ENCODE peak calls at places on chromosome 3, in nine cellular contexts. X is T-cell; M is stromal cell of bone marrow; R is OCI-M1; D is hepatic stellate cell; L is hepatocyte; I is H54; W is colonic mucosa; B is stimulated activated CD4-positive, alpha-beta T cell treated with anti-CD3 and anti-CD28 coated beads, Interleukin-12 subunit alpha, Interleukin-12 subunit beta, amount 100 ng/mL, for 24 hours. V is an unnamed sample.

GRCh38 chr3:123036352-123037014 is 8.9 kb upstream of the SEMA5B start:
- DNase-seq in D (no peak), W (no peak), L (peak; percentile 20), R (no peak), X (no peak), M (peak; percentile 76), B (no peak), I (no peak), V (no peak)

GRCh38 chr3:104612218-104612617 is 754.5 kb upstream of the ALCAM start:
- DNase-seq in D (no peak), X (no peak), R (no peak), M (no peak), B (no peak), W (peak; percentile 55), L (no peak), I (no peak), V (no peak)

GRCh38 chr3:14521611-14522010 is 18.5 kb downstream of the GRIP2 start:
- DNase-seq in L (no peak), D (no peak), I (no peak), W (no peak), B (no peak), R (no peak), X (no peak), M (no peak), V (no peak)

GRCh38 chr3:10968390-10968789 is 24.2 kb upstream of the SLC6A1 start:
- DNase-seq in I (no peak), D (no peak), M (no peak), B (no peak), L (no peak), W (no peak), R (no peak), X (no peak), V (peak; percentile 63)

GRCh38 chr3:94137377-94137776 is 74.5 kb downstream of the NSUN3 start:
- DNase-seq in I (no peak), R (no peak), M (no peak), W (no peak), X (no peak), D (peak; percentile 5), B (no peak), L (no peak), V (no peak)

GRCh38 chr3:58188173-58188564 is 22.6 kb downstream of the DNASE1L3 start:
- DNase-seq in W (no peak), D (no peak), R (no peak), I (no peak), L (no peak), X (no peak), M (no peak), B (no peak), V (peak; percentile 95)

GRCh38 chr3:11438636-11439035 is 166.4 kb downstream of the ATG7 start:
- DNase-seq in M (peak; percentile 39), B (no peak), R (no peak), I (no peak), D (peak; percentile 38), W (no peak), L (no peak), X (no peak), V (no peak)

GRCh38 chr3:143859465-143860203 is 11.4 kb upstream of the SLC9A9 start:
- DNase-seq in I (no peak), L (no peak), R (peak; percentile 68), D (no peak), M (no peak), X (no peak), B (no peak), W (no peak), V (no peak)

GRCh38 chr3:156908398-156908797 is 82.2 kb downstream of the LEKR1 start:
- DNase-seq in R (no peak), D (no peak), I (no peak), X (no peak), M (no peak), W (no peak), L (no peak), B (no peak), V (no peak)

GRCh38 chr3:62708642-62709041 is 166.6 kb downstream of the CADPS start:
- DNase-seq in I (no peak), X (no peak), R (no peak), W (no peak), B (no peak), M (no peak), L (no peak), D (no peak), V (no peak)

GRCh38 chr3:194780706-194781105 is 95.0 kb downstream of the FAM43A start:
- DNase-seq in I (no peak), W (no peak), X (no peak), L (no peak), D (no peak), B (no peak), R (no peak), M (no peak), V (no peak)

GRCh38 chr3:40713795-40714194 is 189.0 kb downstream of the ZNF621 start:
- DNase-seq in D (no peak), X (no peak), I (no peak), R (no peak), L (no peak), M (no peak), B (no peak), W (no peak), V (no peak)

GRCh38 chr3:31423522-31423921 is 109.2 kb upstream of the STT3B start:
- DNase-seq in L (peak; percentile 55), W (no peak), D (no peak), I (no peak), B (no peak), R (peak; percentile 22), M (peak; percentile 27), X (no peak), V (peak; percentile 36)

GRCh38 chr3:179330438-179330837 is 7.6 kb downstream of the ZNF639 start:
- DNase-seq in X (no peak), I (no peak), D (no peak), B (no peak), L (no peak), M (no peak), R (no peak), W (no peak), V (no peak)

GRCh38 chr3:169847896-169848295 is 21.8 kb downstream of the LRRC31 start:
- DNase-seq in D (no peak), L (no peak), R (no peak), I (no peak), M (no peak), W (peak; percentile 70), B (no peak), X (no peak), V (no peak)

GRCh38 chr3:89867286-89867685 is 759.9 kb downstream of the EPHA3 start:
- DNase-seq in W (no peak), B (no peak), D (no peak), M (peak; percentile 18), I (no peak), X (no peak), R (no peak), L (no peak), V (no peak)

GRCh38 chr3:127496256-127496655 is 94.3 kb downstream of the TPRA1 start:
- DNase-seq in R (no peak), W (no peak), I (no peak), M (no peak), D (no peak), L (no peak), B (no peak), X (no peak), V (no peak)

GRCh38 chr3:31635586-31635985 is 102.9 kb downstream of the STT3B start:
- DNase-seq in M (no peak), I (no peak), B (no peak), X (no peak), W (no peak), R (no peak), D (no peak), L (no peak), V (no peak)

GRCh38 chr3:4492240-4493007 is 724 bp upstream of the ITPR1 start:
- DNase-seq in D (peak; percentile 46), X (peak; percentile 41), W (peak; percentile 56), L (peak; percentile 76), B (peak; percentile 31), R (peak; percentile 83), I (peak; percentile 58), M (no peak), V (peak; percentile 86)

GRCh38 chr3:171150945-171151344 is 124.4 kb upstream of the SLC2A2 start:
- DNase-seq in M (no peak), X (no peak), L (no peak), I (no peak), R (no peak), D (no peak), B (no peak), W (no peak), V (no peak)

GRCh38 chr3:29026959-29027358 is 253.9 kb upstream of the RBMS3 start:
- DNase-seq in I (no peak), D (no peak), X (no peak), L (no peak), M (no peak), W (no peak), B (no peak), R (no peak), V (no peak)

GRCh38 chr3:195023989-195024388 is 247.0 kb downstream of the XXYLT1 start:
- DNase-seq in D (no peak), L (no peak), W (no peak), M (no peak), I (no peak), B (no peak), X (no peak), R (no peak), V (no peak)

GRCh38 chr3:29186131-29186599 is 94.7 kb upstream of the RBMS3 start:
- DNase-seq in I (no peak), B (no peak), X (no peak), L (no peak), D (no peak), M (peak; percentile 94), W (no peak), R (no peak), V (no peak)

GRCh38 chr3:112390783-112391641 is 58.1 kb downstream of the CD200 start:
- DNase-seq in X (no peak), W (no peak), M (peak; percentile 49), B (no peak), L (peak; percentile 35), D (peak; percentile 47), I (peak; percentile 24), R (no peak), V (peak; percentile 40)

GRCh38 chr3:43223670-43224364 is 62.5 kb upstream of the SNRK start:
- DNase-seq in D (no peak), B (no peak), W (no peak), R (peak; percentile 47), M (no peak), X (no peak), L (no peak), I (no peak), V (no peak)

GRCh38 chr3:115999001-115999400 is 375.7 kb downstream of the GAP43 start:
- DNase-seq in R (no peak), L (no peak), W (no peak), M (no peak), D (no peak), X (no peak), I (no peak), B (no peak), V (no peak)

GRCh38 chr3:21059409-21059808 is 691.6 kb downstream of the ZNF385D start:
- DNase-seq in M (no peak), B (no peak), D (no peak), I (no peak), X (no peak), W (no peak), R (no peak), L (no peak), V (no peak)

GRCh38 chr3:196995027-196995426 is 26.4 kb upstream of the PIGZ start:
- DNase-seq in L (no peak), B (no peak), I (no peak), W (no peak), R (no peak), M (no peak), X (no peak), D (no peak), V (no peak)

GRCh38 chr3:53350652-53351051 is 3.3 kb upstream of the DCP1A start:
- DNase-seq in M (no peak), R (peak; percentile 96), L (peak; percentile 74), B (no peak), D (no peak), X (no peak), W (peak; percentile 69), I (no peak), V (peak; percentile 78)

V was measured in trophoblast cell.